ENCODE peak calls at places on chromosomes 11 and 22, in ten cellular contexts. B, D, Q, Z, K, H, X, J, W and I are unnamed samples.

GRCh38 chr11:75400110-75400865 is 970 bp downstream of the RPS3 start:
- DNase-seq in B (no peak), D (no peak), Q (no peak), Z (no peak), K (no peak), H (no peak), X (no peak), J (no peak), W (no peak), I (no peak)

GRCh38 chr22:30047364-30047738 is 32.9 kb upstream of the HORMAD2 start:
- DNase-seq in B (peak; percentile 29), D (no peak), Q (no peak), Z (no peak), K (no peak), H (no peak), X (peak; percentile 20), J (peak; percentile 12), W (no peak), I (no peak)

GRCh38 chr11:69003866-69004311 is 9.2 kb downstream of the MRGPRF start:
- DNase-seq in B (no peak), D (no peak), Q (no peak), Z (no peak), K (no peak), H (no peak), X (no peak), J (no peak), W (no peak), I (no peak)

GRCh38 chr11:73375830-73376167 is 400 bp upstream of the RELT start:
- DNase-seq in B (no peak), D (no peak), Q (no peak), Z (no peak), K (no peak), H (no peak), X (no peak), J (no peak), W (no peak), I (no peak)

GRCh38 chr11:3994030-3994640 is 100.5 kb upstream of the RRM1 start:
- DNase-seq in B (no peak), D (no peak), Q (no peak), Z (no peak), K (no peak), H (no peak), X (no peak), J (no peak), W (no peak), I (no peak)

GRCh38 chr11:122869622-122870021 is 12.9 kb upstream of the JHY start:
- DNase-seq in B (no peak), D (no peak), Q (no peak), Z (no peak), K (no peak), H (no peak), X (no peak), J (no peak), W (no peak), I (no peak)

GRCh38 chr11:96207459-96208449 is 135.2 kb downstream of the MAML2 start:
- DNase-seq in B (no peak), D (no peak), Q (no peak), Z (no peak), K (no peak), H (no peak), X (peak; percentile 57), J (peak; percentile 59), W (peak; percentile 35), I (no peak)

GRCh38 chr22:44193537-44193896 is 12.8 kb downstream of the PARVG start:
- DNase-seq in B (peak; percentile 18), D (no peak), Q (no peak), Z (no peak), K (no peak), H (no peak), X (no peak), J (no peak), W (no peak), I (no peak)

GRCh38 chr11:117950320-117950719 is 21.1 kb upstream of the TMPRSS13 start:
- DNase-seq in B (no peak), D (no peak), Q (no peak), Z (no peak), K (no peak), H (peak; percentile 27), X (no peak), J (no peak), W (no peak), I (peak; percentile 40)

GRCh38 chr11:82960000-82960778 is 58.7 kb downstream of the DDIAS start:
- DNase-seq in B (peak; percentile 81), D (no peak), Q (no peak), Z (no peak), K (no peak), H (no peak), X (no peak), J (no peak), W (no peak), I (no peak)

GRCh38 chr22:24772493-24773220 is 1.9 kb downstream of the PIWIL3 start:
- DNase-seq in B (no peak), D (no peak), Q (no peak), Z (no peak), K (peak; percentile 35), H (peak; percentile 53), X (peak; percentile 73), J (peak; percentile 79), W (no peak), I (no peak)

GRCh38 chr11:46903846-46904245 is 14.5 kb downstream of the LRP4 start:
- DNase-seq in B (no peak), D (no peak), Q (no peak), Z (no peak), K (no peak), H (no peak), X (no peak), J (no peak), W (no peak), I (no peak)

GRCh38 chr22:23685205-23685784 is 5.5 kb upstream of the RGL4 start:
- DNase-seq in B (no peak), D (no peak), Q (no peak), Z (no peak), K (no peak), H (no peak), X (peak; percentile 15), J (peak; percentile 35), W (no peak), I (no peak)

GRCh38 chr11:133038850-133039249 is 493.5 kb downstream of the OPCML start:
- DNase-seq in B (peak; percentile 5), D (no peak), Q (no peak), Z (no peak), K (no peak), H (no peak), X (no peak), J (no peak), W (no peak), I (no peak)

GRCh38 chr22:50437511-50438304 is 37.1 kb downstream of the SBF1 start:
- DNase-seq in B (no peak), D (no peak), Q (no peak), Z (no peak), K (no peak), H (no peak), X (no peak), J (no peak), W (no peak), I (no peak)

GRCh38 chr11:86934933-86935579 is 20.1 kb downstream of the FZD4 start:
- DNase-seq in B (no peak), D (no peak), Q (no peak), Z (no peak), K (no peak), H (no peak), X (no peak), J (no peak), W (no peak), I (no peak)

GRCh38 chr11:101916422-101916821 is at the start of gene ANGPTL5:
- DNase-seq in B (no peak), D (no peak), Q (no peak), Z (no peak), K (no peak), H (no peak), X (no peak), J (no peak), W (no peak), I (no peak)

GRCh38 chr11:76419896-76420295 is 24.9 kb upstream of the EMSY start:
- DNase-seq in B (peak; percentile 33), D (no peak), Q (no peak), Z (no peak), K (no peak), H (no peak), X (peak; percentile 3), J (no peak), W (no peak), I (no peak)

DNA sequence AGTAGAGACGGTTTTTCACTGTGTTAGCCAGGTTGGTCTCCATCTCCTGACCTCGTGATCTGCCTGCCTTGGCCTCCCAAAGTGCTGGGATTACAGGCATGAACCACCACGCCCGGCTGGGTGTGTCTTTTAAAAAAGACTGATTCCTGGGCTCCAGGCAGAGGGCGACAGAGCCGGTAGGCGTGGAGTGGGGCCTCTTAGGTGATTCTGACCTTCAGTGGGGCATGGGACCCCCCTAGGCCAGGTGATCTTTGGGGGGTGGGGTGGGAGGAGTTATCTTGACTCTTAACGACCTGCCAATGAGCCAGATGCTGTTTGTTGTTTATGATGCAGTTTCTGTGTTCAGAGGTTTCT is 12.9 kb upstream of the SORL1-AS1 start:
- DNase-seq in B (no peak), D (no peak), Q (no peak), Z (no peak), K (no peak), H (no peak), X (no peak), J (no peak), W (no peak), I (no peak)
- TF ChIP-seq CTCF in B (no peak), D (no peak), Q (no peak), Z (no peak), K (no peak), H (no peak), X (no peak), J (no peak), W (no peak), I (no peak)

DNA sequence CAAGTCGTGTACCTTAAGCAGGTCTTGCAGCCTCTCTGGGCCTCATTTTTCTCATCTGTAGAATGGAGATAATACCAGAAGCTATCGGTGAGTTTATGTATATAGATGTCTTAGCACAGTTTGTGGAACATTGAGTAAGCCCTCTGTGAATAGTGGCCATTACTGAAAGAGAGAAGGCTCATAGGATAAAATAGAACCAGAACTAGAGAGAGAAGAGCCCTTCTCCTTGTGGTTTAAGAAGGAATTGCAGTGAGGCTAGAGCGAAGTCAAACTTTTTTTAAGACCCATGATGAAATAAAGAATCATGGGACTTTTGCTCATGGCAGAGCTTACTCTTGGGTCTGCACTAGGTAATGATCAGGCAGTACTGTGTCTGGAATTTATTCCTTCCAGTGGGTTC is 137.1 kb downstream of the TRIM44 start:
- DNase-seq in B (no peak), D (no peak), Q (no peak), Z (no peak), K (no peak), H (no peak), X (no peak), J (no peak), W (no peak), I (no peak)
- TF ChIP-seq CTCF in B (no peak), D (peak; percentile 49), Q (no peak), Z (no peak), K (peak; percentile 21), H (peak; percentile 7), X (peak; percentile 23), J (peak; percentile 21), W (peak; percentile 20), I (no peak)

GRCh38 chr11:44658451-44658850 is 68.3 kb upstream of the TSPAN18 start:
- DNase-seq in B (peak; percentile 32), D (no peak), Q (no peak), Z (no peak), K (no peak), H (peak; percentile 53), X (peak; percentile 26), J (peak; percentile 35), W (no peak), I (no peak)
- TF ChIP-seq CTCF in B (peak; percentile 37), D (peak; percentile 43), Q (peak; percentile 37), Z (no peak), K (peak; percentile 19), H (peak; percentile 47), X (peak; percentile 36), J (peak; percentile 40), W (peak; percentile 42), I (no peak)

GRCh38 chr11:64778473-64779298 is at the start of gene SF1:
- DNase-seq in B (peak; percentile 100), D (peak; percentile 96), Q (peak; percentile 99), Z (peak; percentile 92), K (peak; percentile 100), H (peak; percentile 100), X (peak; percentile 100), J (peak; percentile 100), W (peak; percentile 97), I (peak; percentile 97)
- TF ChIP-seq CTCF in B (no peak), D (no peak), Q (no peak), Z (no peak), K (no peak), H (peak; percentile 6), X (no peak), J (no peak), W (no peak), I (no peak)